ENCODE peak calls at places on chromosome 11, in seven cellular contexts. U is left ventricle myocardium superior, D is amygdala, G is foreskin melanocyte, M is NCI-H510A treated with DMSO at 0.1 percent for 48 hours, L is body of pancreas, R is HL-60. X is an unnamed sample.

GRCh38 chr11:59181746-59182456 is 10.0 kb downstream of the DTX4 start:
- DNase-seq in L (no peak), D (no peak), R (no peak), M (no peak), G (no peak), U (no peak), X (no peak)

GRCh38 chr11:28245131-28245530 is 136.9 kb downstream of the METTL15 start:
- DNase-seq in R (no peak), L (no peak), D (no peak), G (no peak), M (no peak), U (no peak), X (peak; percentile 42)

GRCh38 chr11:1448166-1448825 is 38.3 kb downstream of the MOB2 start:
- DNase-seq in U (no peak), M (no peak), D (peak; percentile 51), R (no peak), L (no peak), G (peak; percentile 52), X (no peak)

GRCh38 chr11:17163742-17164141 is 44.0 kb downstream of the PIK3C2A start:
- DNase-seq in L (no peak), G (no peak), R (no peak), U (no peak), M (no peak), D (no peak), X (no peak)

GRCh38 chr11:21861314-21861713 is 331.6 kb upstream of the ANO5 start:
- DNase-seq in L (no peak), M (no peak), G (peak; percentile 50), D (no peak), U (no peak), R (no peak), X (no peak)

GRCh38 chr11:122578168-122578825 is 77.2 kb upstream of the UBASH3B start:
- DNase-seq in D (no peak), L (no peak), M (no peak), G (no peak), U (no peak), R (no peak), X (no peak)

GRCh38 chr11:34327804-34328631 is 29.8 kb downstream of the ABTB2 start:
- DNase-seq in G (no peak), R (no peak), D (peak; percentile 16), M (no peak), L (peak; percentile 16), U (peak; percentile 61), X (no peak)

GRCh38 chr11:119590651-119591308 is 138.2 kb downstream of the NECTIN1 start:
- DNase-seq in L (peak; percentile 22), M (no peak), G (no peak), U (no peak), R (no peak), D (no peak), X (peak; percentile 30)

GRCh38 chr11:23903044-23903704 is 593.7 kb upstream of the LUZP2 start:
- DNase-seq in D (no peak), R (no peak), M (no peak), L (no peak), G (peak; percentile 73), U (no peak), X (peak; percentile 92)

GRCh38 chr11:9461760-9462134 is 935 bp downstream of the ZNF143 start:
- DNase-seq in G (peak; percentile 37), D (no peak), M (no peak), U (no peak), R (no peak), L (no peak), X (peak; percentile 30)

GRCh38 chr11:1274501-1274900 is 34.9 kb downstream of the TOLLIP start:
- DNase-seq in M (no peak), D (no peak), R (no peak), G (no peak), U (peak; percentile 28), L (no peak), X (no peak)

GRCh38 chr11:111361874-111362273 is 17.2 kb downstream of the POU2AF1 start:
- DNase-seq in M (no peak), L (peak; percentile 48), G (no peak), R (no peak), D (no peak), U (no peak), X (no peak)

GRCh38 chr11:60872952-60873524 is 5.7 kb downstream of the ZP1 start:
- DNase-seq in M (no peak), G (peak; percentile 31), D (no peak), U (peak; percentile 56), R (no peak), L (no peak), X (peak; percentile 25)

GRCh38 chr11:74318241-74318932 is 6.9 kb upstream of the P4HA3 start:
- DNase-seq in M (no peak), U (no peak), G (no peak), L (no peak), R (no peak), D (no peak), X (peak; percentile 70)

GRCh38 chr11:115613986-115614625 is 109.9 kb upstream of the CADM1 start:
- DNase-seq in G (no peak), U (no peak), M (no peak), R (no peak), D (no peak), L (no peak), X (peak; percentile 57)

GRCh38 chr11:71112990-71113389 is 139.4 kb downstream of the SHANK2 start:
- DNase-seq in L (peak; percentile 32), M (no peak), U (no peak), R (no peak), D (no peak), G (no peak), X (no peak)

GRCh38 chr11:29260939-29261705 is 755.7 kb downstream of the KCNA4 start:
- DNase-seq in R (no peak), M (no peak), G (no peak), U (no peak), D (no peak), L (no peak), X (peak; percentile 51)

GRCh38 chr11:108559340-108559739 is 34.2 kb downstream of the EXPH5 start:
- DNase-seq in M (no peak), L (no peak), U (no peak), G (no peak), D (no peak), R (no peak), X (peak; percentile 74)

GRCh38 chr11:77040401-77040777 is 6.2 kb downstream of the B3GNT6 start:
- DNase-seq in G (no peak), M (no peak), R (no peak), L (no peak), U (no peak), D (no peak), X (no peak)

GRCh38 chr11:112588252-112588668 is 327.6 kb upstream of the PLET1 start:
- DNase-seq in R (peak; percentile 60), U (peak; percentile 66), G (peak; percentile 77), D (peak; percentile 27), M (peak; percentile 95), L (peak; percentile 76), X (peak; percentile 92)

GRCh38 chr11:794766-795637 is 3.1 kb downstream of the SLC25A22 start:
- DNase-seq in L (peak; percentile 94), M (no peak), G (no peak), D (no peak), U (peak; percentile 34), R (no peak), X (no peak)

GRCh38 chr11:102446606-102447005 is 6.0 kb downstream of the TMEM123 start:
- DNase-seq in G (no peak), L (no peak), R (no peak), M (no peak), U (no peak), D (no peak), X (peak; percentile 87)

GRCh38 chr11:45737056-45737455 is 67.9 kb upstream of the SLC35C1 start:
- DNase-seq in M (no peak), R (no peak), D (no peak), U (no peak), L (no peak), G (no peak), X (peak; percentile 29)

GRCh38 chr11:73139476-73140198 is 2.5 kb downstream of the FCHSD2 start:
- DNase-seq in R (no peak), M (no peak), D (no peak), U (no peak), L (no peak), G (no peak), X (peak; percentile 29)

GRCh38 chr11:29333993-29334780 is 682.6 kb downstream of the KCNA4 start:
- DNase-seq in R (no peak), U (no peak), D (no peak), L (no peak), M (peak; percentile 1), G (peak; percentile 81), X (peak; percentile 88)

GRCh38 chr11:100789500-100789899 is 102.4 kb downstream of the ARHGAP42 start:
- DNase-seq in R (no peak), U (peak; percentile 44), M (no peak), D (no peak), G (no peak), L (peak; percentile 78), X (no peak)

GRCh38 chr11:64250875-64251721 is at the start of gene PLCB3:
- DNase-seq in G (no peak), L (peak; percentile 54), M (no peak), U (peak; percentile 79), R (peak; percentile 44), D (peak; percentile 64), X (no peak)